ENCODE peak calls at places on chromosomes 6 and 20, in four cellular contexts. J, R, D and P are unnamed samples.

GRCh38 chr6:130307752-130308361 is 58.0 kb upstream of the TMEM200A start:
- DNase-seq in J (no peak), D (peak), R (no peak), P (no peak)

GRCh38 chr20:57399587-57400261 is 8.5 kb downstream of the RBM38 start:
- DNase-seq in R (no peak), D (no peak), J (no peak), P (no peak)

GRCh38 chr20:23588434-23589403 is 17.0 kb downstream of the CST9 start:
- DNase-seq in D (no peak), J (peak), R (no peak), P (no peak)

GRCh38 chr6:35686873-35687557 is 1.7 kb downstream of the FKBP5 start:
- DNase-seq in D (no peak), R (no peak), J (no peak), P (no peak)

GRCh38 chr20:3808141-3808479 is 12.0 kb downstream of the CDC25B start:
- DNase-seq in J (peak), D (peak), R (peak), P (no peak)

GRCh38 chr20:21902391-21902790 is 196.9 kb downstream of the PAX1 start:
- DNase-seq in D (no peak), J (no peak), R (no peak), P (no peak)

GRCh38 chr6:3489961-3490621 is 33.2 kb upstream of the SLC22A23 start:
- DNase-seq in J (no peak), D (no peak), R (no peak), P (no peak)

GRCh38 chr6:112912351-112913101 is 565.4 kb downstream of the RFPL4B start:
- DNase-seq in J (no peak), D (no peak), R (no peak), P (no peak)

GRCh38 chr6:7507600-7507999 is 33.9 kb upstream of the DSP start:
- DNase-seq in J (no peak), D (no peak), R (no peak), P (no peak)

GRCh38 chr6:41741625-41742490 is 5.3 kb downstream of the PGC start:
- DNase-seq in J (no peak), R (no peak), D (peak), P (no peak)

GRCh38 chr6:81909981-81910910 is 157.8 kb upstream of the TENT5A start:
- DNase-seq in R (no peak), D (no peak), J (no peak), P (no peak)

GRCh38 chr6:112437053-112437452 is 89.9 kb downstream of the RFPL4B start:
- DNase-seq in J (no peak), R (no peak), D (no peak), P (no peak)

GRCh38 chr6:11363881-11364576 is 131.6 kb upstream of the NEDD9 start:
- DNase-seq in J (no peak), D (no peak), R (no peak), P (no peak)

GRCh38 chr6:43916924-43917877 is 147.2 kb downstream of the VEGFA start:
- DNase-seq in D (no peak), J (no peak), R (peak), P (no peak)

GRCh38 chr6:156807795-156808194 is 30.6 kb downstream of the ARID1B start:
- DNase-seq in J (no peak), R (no peak), D (no peak), P (no peak)

GRCh38 chr20:10861086-10861485 is 187.3 kb upstream of the JAG1 start:
- DNase-seq in J (no peak), D (peak), R (no peak), P (no peak)

GRCh38 chr20:49595811-49596545 is 28.0 kb upstream of the PTGIS start:
- DNase-seq in J (no peak), D (no peak), R (no peak), P (no peak)

GRCh38 chr6:154951400-154952200 is 43.5 kb upstream of the TIAM2 start:
- DNase-seq in R (no peak), J (no peak), D (no peak), P (no peak)

GRCh38 chr6:116562614-116563013 is 8.7 kb upstream of the RWDD1 start:
- DNase-seq in J (no peak), D (no peak), R (no peak), P (no peak)

GRCh38 chr6:150006961-150007464 is 18.3 kb downstream of the RAET1L start:
- DNase-seq in J (peak), R (no peak), D (peak), P (no peak)

GRCh38 chr6:5315883-5316282 is 54.6 kb downstream of the FARS2 start:
- DNase-seq in J (peak), D (no peak), R (no peak), P (no peak)

GRCh38 chr6:148345176-148345575 is 2.5 kb downstream of the SASH1 start:
- DNase-seq in J (no peak), D (peak), R (no peak), P (no peak)

GRCh38 chr6:17884501-17885039 is 102.9 kb downstream of the KIF13A start:
- DNase-seq in R (no peak), D (no peak), J (no peak), P (no peak)

GRCh38 chr6:152636675-152637421 is at the start of gene SYNE1:
- DNase-seq in D (peak), R (no peak), J (no peak), P (peak)

GRCh38 chr20:51750770-51751388 is 17.3 kb downstream of the ATP9A start:
- DNase-seq in R (no peak), J (no peak), D (no peak), P (no peak)

GRCh38 chr6:110629153-110629552 is 152.7 kb upstream of the SLC22A16 start:
- DNase-seq in R (peak), J (peak), D (no peak), P (no peak)

GRCh38 chr6:225121-225721 is 67.1 kb upstream of the DUSP22 start:
- DNase-seq in J (no peak), R (no peak), D (no peak), P (no peak)

GRCh38 chr6:21187485-21187884 is 406.1 kb upstream of the SOX4 start:
- DNase-seq in D (no peak), J (peak), R (no peak), P (no peak)